ENCODE peak calls at places on chromosomes 4 and X, in five cellular contexts. Q, D, A, T and C are unnamed samples.

GRCh38 chrX:23694606-23695005 is 27.3 kb downstream of the PRDX4 start:
- DNase-seq in Q (peak), D (peak), A (peak), T (peak), C (peak)

GRCh38 chrX:23548164-23548563 is 119.1 kb upstream of the PRDX4 start:
- DNase-seq in Q (peak), D (no peak), A (peak), T (no peak), C (no peak)

GRCh38 chrX:123876177-123876576 is 16.3 kb downstream of the XIAP start:
- DNase-seq in Q (no peak), D (no peak), A (no peak), T (no peak), C (no peak)

GRCh38 chr4:169215656-169216055 is 55.1 kb downstream of the SH3RF1 start:
- DNase-seq in Q (no peak), D (no peak), A (no peak), T (no peak), C (no peak)

GRCh38 chr4:101791189-101791572 is 651 bp downstream of the BANK1 start:
- DNase-seq in Q (peak), D (peak), A (no peak), T (no peak), C (no peak)

GRCh38 chrX:68112321-68112720 is 321.0 kb downstream of the OPHN1 start:
- DNase-seq in Q (peak), D (no peak), A (peak), T (peak), C (peak)

GRCh38 chr4:155967098-155967497 is 13.4 kb upstream of the CTSO start:
- DNase-seq in Q (no peak), D (no peak), A (peak), T (peak), C (no peak)

GRCh38 chr4:74418063-74418670 is 26.8 kb upstream of the AREG start:
- DNase-seq in Q (peak), D (no peak), A (peak), T (peak), C (peak)

GRCh38 chr4:182338059-182338458 is 94.9 kb downstream of the TENM3 start:
- DNase-seq in Q (no peak), D (no peak), A (peak), T (no peak), C (no peak)

GRCh38 chrX:39152106-39152649 is 350.9 kb downstream of the MID1IP1 start:
- DNase-seq in Q (peak), D (peak), A (no peak), T (no peak), C (no peak)

GRCh38 chr4:156584100-156584499 is 387.5 kb downstream of the PDGFC start:
- DNase-seq in Q (peak), D (peak), A (peak), T (no peak), C (peak)

GRCh38 chrX:118974908-118975671 is 672 bp downstream of the LONRF3 start:
- DNase-seq in Q (peak), D (no peak), A (peak), T (no peak), C (no peak)

GRCh38 chr4:108483077-108483476 is 137.3 kb upstream of the RPL34 start:
- DNase-seq in Q (no peak), D (no peak), A (peak), T (no peak), C (no peak)

GRCh38 chr4:182268966-182269365 is 25.8 kb downstream of the TENM3 start:
- DNase-seq in Q (no peak), D (no peak), A (no peak), T (no peak), C (no peak)

GRCh38 chrX:109841869-109842579 is 109.0 kb upstream of the ACSL4 start:
- DNase-seq in Q (no peak), D (no peak), A (peak), T (peak), C (peak)

GRCh38 chr4:55396305-55397023 is 707 bp downstream of the TMEM165 start:
- DNase-seq in Q (peak), D (peak), A (peak), T (peak), C (peak)

GRCh38 chr4:90074322-90074886 is 52.8 kb upstream of the CCSER1 start:
- DNase-seq in Q (no peak), D (no peak), A (no peak), T (no peak), C (no peak)

DNA sequence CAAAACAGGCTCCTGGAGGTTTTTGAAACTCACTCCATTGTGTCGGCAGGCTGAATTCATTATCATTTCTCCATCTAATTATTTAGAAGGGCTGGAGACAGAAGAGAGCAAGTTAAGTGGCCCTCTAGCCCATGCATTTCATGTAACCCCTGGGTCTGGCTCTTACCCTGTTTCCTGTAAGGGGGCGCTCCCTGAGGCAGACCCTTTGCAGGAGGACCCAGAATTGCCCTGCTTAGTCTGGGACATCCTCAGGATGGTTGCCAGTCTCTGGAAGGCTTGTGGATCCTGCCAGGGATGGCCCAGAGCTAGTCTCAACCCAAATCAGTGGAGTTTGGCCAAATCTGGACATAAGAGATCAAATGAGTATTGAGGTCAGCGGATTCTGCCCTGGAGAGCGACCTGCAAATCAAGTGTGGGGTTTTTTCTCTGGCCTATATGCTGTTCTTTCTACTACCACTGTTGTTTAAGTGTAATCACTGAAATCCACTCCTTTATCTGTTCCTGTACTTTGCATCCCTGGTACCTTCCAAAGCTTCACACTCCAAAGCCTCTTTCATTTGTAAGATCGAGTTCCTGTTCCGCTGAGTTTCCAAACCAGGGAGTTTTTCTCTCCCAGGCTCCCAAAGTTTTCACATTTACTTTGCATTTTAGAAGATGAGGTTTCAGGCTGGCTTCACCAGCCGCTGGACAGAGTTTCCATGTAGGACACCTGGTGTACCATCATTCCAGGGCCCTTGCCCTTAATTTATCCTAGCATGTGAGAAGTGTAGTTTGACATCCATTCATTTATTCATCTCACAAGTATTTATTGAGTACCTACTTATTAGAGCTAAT is 6.3 kb downstream of the KLF3 start:
- DNase-seq in Q (peak), D (peak), A (no peak), T (no peak), C (no peak)
- H3K27ac ChIP-seq in Q (peak), D (no peak), A (no peak), T (no peak), C (no peak)

DNA sequence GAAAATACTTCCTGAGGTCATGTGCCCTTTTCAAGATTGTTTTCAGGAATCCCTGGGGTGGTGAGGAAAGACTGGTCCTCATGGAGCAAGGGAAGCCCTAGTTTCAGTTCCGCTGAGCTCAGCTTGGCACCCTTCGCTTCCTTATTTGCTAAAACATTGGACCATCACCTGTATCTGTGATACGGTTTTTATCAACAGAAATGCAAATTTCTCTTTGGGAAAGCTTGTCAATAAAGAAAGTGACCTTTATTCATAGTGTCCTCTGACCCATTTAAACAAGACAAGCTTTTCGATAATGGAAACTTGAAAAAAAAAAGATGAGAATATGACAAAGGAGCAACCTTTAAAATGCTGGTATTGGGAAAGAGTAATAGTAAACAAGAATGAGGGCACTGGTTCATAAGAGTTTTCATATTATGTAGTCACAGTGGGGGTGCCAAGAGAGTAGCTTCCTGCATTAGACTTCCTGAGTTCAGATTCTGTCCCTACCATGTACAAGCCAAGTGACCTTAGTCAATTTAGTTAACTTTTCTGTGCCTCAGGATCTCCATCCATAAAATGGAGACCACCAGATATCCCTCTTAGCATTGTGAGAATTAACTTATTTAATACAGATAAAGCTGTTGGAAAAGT is 57.0 kb upstream of the RAI2 start:
- DNase-seq in Q (no peak), D (no peak), A (no peak), T (no peak), C (no peak)
- H3K4me2 ChIP-seq in Q (no peak), D (no peak), A (no peak), T (no peak), C (no peak)

GRCh38 chr4:41660350-41660749 is 88.2 kb downstream of the PHOX2B start:
- DNase-seq in Q (no peak), D (no peak), A (no peak), T (no peak), C (no peak)

GRCh38 chr4:41658106-41658505 is 90.4 kb downstream of the PHOX2B start:
- DNase-seq in Q (peak), D (no peak), A (no peak), T (no peak), C (no peak)

GRCh38 chr4:41657561-41657960 is 91.0 kb downstream of the PHOX2B start:
- DNase-seq in Q (peak), D (no peak), A (peak), T (peak), C (no peak)

GRCh38 chr4:41665808-41666207 is 82.7 kb downstream of the PHOX2B start:
- DNase-seq in Q (no peak), D (no peak), A (no peak), T (no peak), C (no peak)

DNA sequence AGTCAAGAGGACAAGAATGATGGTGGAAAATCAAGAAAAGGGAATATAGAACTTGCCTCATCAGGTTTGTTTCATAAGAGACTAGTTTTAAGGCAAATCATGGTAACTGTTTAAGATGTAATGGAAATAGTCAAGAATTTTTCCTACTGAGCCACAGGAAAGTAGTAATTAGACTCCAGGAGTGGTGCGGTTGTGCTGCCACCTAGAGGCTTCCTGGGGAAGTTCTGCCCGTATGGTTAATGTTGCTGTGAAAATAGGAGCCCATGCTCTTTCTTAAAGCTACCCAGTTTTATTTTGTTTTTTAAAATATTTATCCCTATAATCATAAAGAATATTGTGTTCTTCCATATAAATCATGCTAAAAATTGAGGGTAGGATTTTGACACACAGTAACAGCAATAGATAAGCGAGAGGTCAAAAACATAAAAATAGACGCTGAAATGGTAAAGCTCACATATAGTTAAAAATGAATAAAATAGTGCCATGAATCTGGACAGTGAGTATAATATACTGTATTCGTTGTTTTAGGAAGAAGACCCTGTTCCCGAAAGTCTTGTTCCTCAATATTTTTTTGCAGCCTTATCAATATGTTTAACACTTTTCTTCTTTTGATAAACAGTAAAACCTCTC is 87.0 kb downstream of the PHOX2B start:
- DNase-seq in Q (peak), D (peak), A (peak), T (peak), C (peak)
- H3K9ac ChIP-seq in Q (no peak), D (no peak), A (no peak), T (no peak), C (no peak)

DNA sequence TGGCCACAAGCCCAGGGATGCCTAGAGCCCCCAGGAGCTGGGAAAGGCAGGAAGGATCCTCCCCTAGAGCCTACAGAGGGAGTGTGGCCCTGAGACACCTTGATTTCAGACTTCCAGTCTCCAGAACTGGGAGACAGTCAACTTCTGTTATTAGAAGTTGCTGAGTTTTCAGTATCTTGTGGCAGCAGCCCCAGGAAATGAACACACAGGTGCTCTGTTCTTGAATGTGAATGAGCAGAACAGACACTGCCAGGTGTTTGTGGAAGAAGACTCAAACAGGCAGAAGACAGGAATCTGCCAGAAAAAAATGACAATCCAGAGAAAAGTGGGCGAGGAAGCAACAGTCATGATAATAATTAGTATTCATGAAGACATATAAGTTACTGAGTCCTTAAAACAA is 64.5 kb upstream of the STS start:
- DNase-seq in Q (no peak), D (peak), A (no peak), T (no peak), C (no peak)
- H3K27ac ChIP-seq in Q (no peak), D (peak), A (no peak), T (no peak), C (no peak)

DNA sequence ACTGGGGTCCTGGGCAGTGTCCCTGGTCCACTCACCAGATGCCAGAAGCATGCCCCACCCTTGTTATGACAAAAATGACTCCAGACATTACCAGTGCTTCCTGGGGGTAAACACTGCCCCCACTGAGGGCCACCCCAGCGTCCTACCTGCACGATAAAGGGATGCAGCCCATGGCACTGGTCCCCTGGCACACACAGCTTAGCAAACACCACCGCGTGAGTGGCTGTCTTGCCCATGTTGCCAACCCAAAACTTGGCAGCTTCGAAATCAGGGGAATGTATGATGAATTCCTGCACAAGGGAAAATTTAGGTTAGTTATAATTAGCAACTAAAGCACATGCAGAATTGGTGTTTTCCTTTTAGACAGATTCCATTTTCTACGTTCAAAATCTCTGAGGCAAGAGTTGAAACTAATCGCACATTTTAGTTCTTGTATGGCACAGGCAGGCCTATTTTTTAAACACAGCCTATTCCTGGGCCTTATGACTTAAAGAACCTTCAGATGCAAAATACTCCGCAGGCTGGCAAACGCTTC is 30.4 kb downstream of the ACOX3 start:
- DNase-seq in Q (no peak), D (no peak), A (no peak), T (no peak), C (no peak)
- H3K4me2 ChIP-seq in Q (no peak), D (no peak), A (no peak), T (no peak), C (no peak)

GRCh38 chr4:154004028-154004427 is 215.1 kb upstream of the SFRP2 start:
- DNase-seq in Q (no peak), D (no peak), A (peak), T (no peak), C (no peak)
- H3K9ac ChIP-seq in Q (no peak), D (no peak), A (no peak), T (no peak), C (no peak)

GRCh38 chr4:1879491-1879890 is 8.3 kb downstream of the NSD2 start:
- DNase-seq in Q (no peak), D (no peak), A (no peak), T (peak), C (no peak)
- H3K27ac ChIP-seq in Q (no peak), D (no peak), A (no peak), T (peak), C (no peak)